ENCODE peak calls at places on chromosomes 12 and 14, in four cellular contexts. S is DMS153; C is naive thymus-derived CD4-positive, alpha-beta T cell; J is stimulated activated CD8-positive, alpha-beta memory T cell treated with anti-CD3 and anti-CD28 coated beads, Interleukin-2, amount 100 ng/mL, for 48 hours. D is an unnamed sample.

GRCh38 chr12:106769078-106769477 is 5.4 kb upstream of the RIC8B start:
- DNase-seq in J (no peak), C (no peak), S (no peak), D (no peak)

GRCh38 chr12:48956279-48957140 is 777 bp downstream of the ARF3 start:
- DNase-seq in C (no peak), S (peak; percentile 68), J (no peak), D (no peak)

GRCh38 chr12:123384318-123384993 is 524 bp downstream of the KMT5A start:
- DNase-seq in S (no peak), J (peak; percentile 2), C (no peak), D (no peak)

GRCh38 chr12:3896851-3897351 is 23.7 kb upstream of the PARP11 start:
- DNase-seq in J (no peak), C (no peak), S (no peak), D (no peak)

GRCh38 chr12:95622879-95623278 is 71.6 kb upstream of the USP44 start:
- DNase-seq in J (no peak), S (no peak), C (no peak), D (no peak)

GRCh38 chr12:59041241-59042121 is 121.2 kb upstream of the LRIG3 start:
- DNase-seq in C (no peak), J (no peak), S (no peak), D (no peak)

GRCh38 chr14:78697341-78697740 is 527.2 kb downstream of the NRXN3 start:
- DNase-seq in C (no peak), J (no peak), S (peak; percentile 37), D (no peak)

GRCh38 chr14:101636081-101636560 is 74.8 kb downstream of the DIO3 start:
- DNase-seq in J (peak; percentile 29), S (no peak), C (no peak), D (peak; percentile 3)

GRCh38 chr14:104421401-104421821 is 158.2 kb upstream of the C14orf180 start:
- DNase-seq in C (no peak), J (no peak), S (no peak), D (no peak)

GRCh38 chr12:77060136-77060882 is 5.1 kb downstream of the E2F7 start:
- DNase-seq in S (no peak), C (no peak), J (no peak), D (no peak)

GRCh38 chr14:83638725-83639124 is 1891.2 kb upstream of the FLRT2 start:
- DNase-seq in C (no peak), J (no peak), S (no peak), D (no peak)

GRCh38 chr12:14390885-14391530 is 25.5 kb downstream of the ATF7IP start:
- DNase-seq in C (peak; percentile 31), S (no peak), J (no peak), D (no peak)

GRCh38 chr14:105562713-105563346 is 36.4 kb downstream of the TMEM121 start:
- DNase-seq in S (no peak), C (no peak), J (no peak), D (no peak)

GRCh38 chr12:132488127-132489077 is 1.5 kb upstream of the FBRSL1 start:
- DNase-seq in J (no peak), C (peak; percentile 48), S (peak; percentile 57), D (no peak)

GRCh38 chr12:64236549-64236948 is 14.5 kb upstream of the KICS2 start:
- DNase-seq in S (no peak), J (no peak), C (no peak), D (no peak)

GRCh38 chr12:15996254-15996653 is 85.1 kb downstream of the DERA start:
- DNase-seq in S (no peak), J (no peak), C (no peak), D (no peak)

GRCh38 chr14:104294983-104295680 is 156.7 kb downstream of the KIF26A start:
- DNase-seq in J (no peak), C (no peak), S (no peak), D (no peak)

GRCh38 chr12:68169213-68169889 is 9.8 kb upstream of the IFNG start:
- DNase-seq in J (no peak), S (no peak), C (no peak), D (no peak)

GRCh38 chr14:75578786-75579781 is 664 bp downstream of the FLVCR2 start:
- DNase-seq in S (no peak), J (no peak), C (no peak), D (no peak)

GRCh38 chr12:84638811-84639368 is 273.7 kb downstream of the SLC6A15 start:
- DNase-seq in S (no peak), C (no peak), J (no peak), D (no peak)

GRCh38 chr14:59055439-59056045 is 132.9 kb upstream of the DAAM1 start:
- DNase-seq in J (no peak), C (peak; percentile 60), S (peak; percentile 23), D (no peak)

GRCh38 chr12:91222746-91223145 is 40.1 kb upstream of the DCN start:
- DNase-seq in J (no peak), C (no peak), S (no peak), D (no peak)

GRCh38 chr12:113582521-113583218 is 111.0 kb upstream of the LHX5 start:
- DNase-seq in C (no peak), J (no peak), S (no peak), D (no peak)

GRCh38 chr12:107530706-107531105 is 154.9 kb upstream of the PWP1 start:
- DNase-seq in J (no peak), C (no peak), S (no peak), D (no peak)

GRCh38 chr12:75020068-75020557 is 189.5 kb downstream of the KCNC2 start:
- DNase-seq in S (no peak), J (no peak), C (no peak), D (no peak)

GRCh38 chr12:114399664-114400211 is 6.2 kb downstream of the TBX5 start:
- DNase-seq in S (peak; percentile 54), C (no peak), J (no peak), D (no peak)

GRCh38 chr12:76866726-76867125 is 12.1 kb downstream of the CSRP2 start:
- DNase-seq in C (no peak), S (no peak), J (no peak), D (no peak)

GRCh38 chr12:18828483-18828882 is 90.6 kb downstream of the CAPZA3 start:
- DNase-seq in J (no peak), C (no peak), S (no peak), D (no peak)

GRCh38 chr12:103085541-103085940 is 128.1 kb downstream of the ASCL1 start:
- DNase-seq in S (no peak), J (no peak), C (no peak), D (no peak)

GRCh38 chr12:113980537-113981337 is 14.6 kb upstream of the RBM19 start:
- DNase-seq in J (no peak), S (peak; percentile 75), C (no peak), D (no peak)

GRCh38 chr12:52522346-52523011 is 2.3 kb upstream of the KRT5 start:
- DNase-seq in S (no peak), C (no peak), J (no peak), D (no peak)